ENCODE peak calls at places on chromosomes 7 and 10, in seven cellular contexts. Q is omental fat pad; F is choroid plexus epithelial cell; T is astrocyte of the spinal cord; M is kidney epithelial cell; H is CD4-positive, alpha-beta T cell; R is IMR-90. X is an unnamed sample.

GRCh38 chr10:5400843-5401242 is 3.8 kb downstream of the TUBAL3 start:
- DNase-seq in Q (no peak), F (no peak), T (no peak), M (no peak), H (no peak), R (no peak), X (no peak)

GRCh38 chr10:4512557-4513286 is 313.3 kb upstream of the AKR1E2 start:
- DNase-seq in Q (no peak), F (peak; percentile 88), T (peak; percentile 73), M (no peak), H (no peak), R (peak; percentile 71), X (no peak)

GRCh38 chr7:113367187-113367586 is 248.8 kb upstream of the SMIM30 start:
- DNase-seq in Q (no peak), F (peak; percentile 1), T (no peak), M (no peak), H (no peak), R (peak; percentile 2), X (no peak)

GRCh38 chr7:74230446-74231231 is 20.8 kb downstream of the LAT2 start:
- DNase-seq in Q (no peak), F (no peak), T (no peak), M (no peak), H (no peak), R (no peak), X (no peak)

GRCh38 chr10:60399343-60399742 is 9.7 kb upstream of the ANK3 start:
- DNase-seq in Q (no peak), F (no peak), T (no peak), M (no peak), H (no peak), R (no peak), X (no peak)

GRCh38 chr7:54785261-54785660 is 26.2 kb upstream of the SEC61G start:
- DNase-seq in Q (no peak), F (no peak), T (no peak), M (no peak), H (no peak), R (peak; percentile 30), X (no peak)

GRCh38 chr7:111438369-111439289 is 123.7 kb downstream of the IMMP2L start:
- DNase-seq in Q (no peak), F (peak; percentile 83), T (peak; percentile 74), M (peak; percentile 12), H (no peak), R (peak; percentile 84), X (no peak)

GRCh38 chr7:45978010-45978681 is 57.1 kb upstream of the IGFBP3 start:
- DNase-seq in Q (no peak), F (peak; percentile 94), T (peak; percentile 96), M (peak; percentile 99), H (no peak), R (peak; percentile 99), X (no peak)

GRCh38 chr10:6146921-6147320 is 55.8 kb upstream of the PFKFB3 start:
- DNase-seq in Q (no peak), F (no peak), T (no peak), M (no peak), H (no peak), R (no peak), X (no peak)

GRCh38 chr7:26279405-26279804 is 12.3 kb upstream of the SNX10 start:
- DNase-seq in Q (no peak), F (no peak), T (no peak), M (no peak), H (no peak), R (no peak), X (no peak)

GRCh38 chr10:88116491-88116890 is 253.1 kb downstream of the PTEN start:
- DNase-seq in Q (no peak), F (no peak), T (peak; percentile 51), M (no peak), H (no peak), R (peak; percentile 59), X (no peak)

DNA sequence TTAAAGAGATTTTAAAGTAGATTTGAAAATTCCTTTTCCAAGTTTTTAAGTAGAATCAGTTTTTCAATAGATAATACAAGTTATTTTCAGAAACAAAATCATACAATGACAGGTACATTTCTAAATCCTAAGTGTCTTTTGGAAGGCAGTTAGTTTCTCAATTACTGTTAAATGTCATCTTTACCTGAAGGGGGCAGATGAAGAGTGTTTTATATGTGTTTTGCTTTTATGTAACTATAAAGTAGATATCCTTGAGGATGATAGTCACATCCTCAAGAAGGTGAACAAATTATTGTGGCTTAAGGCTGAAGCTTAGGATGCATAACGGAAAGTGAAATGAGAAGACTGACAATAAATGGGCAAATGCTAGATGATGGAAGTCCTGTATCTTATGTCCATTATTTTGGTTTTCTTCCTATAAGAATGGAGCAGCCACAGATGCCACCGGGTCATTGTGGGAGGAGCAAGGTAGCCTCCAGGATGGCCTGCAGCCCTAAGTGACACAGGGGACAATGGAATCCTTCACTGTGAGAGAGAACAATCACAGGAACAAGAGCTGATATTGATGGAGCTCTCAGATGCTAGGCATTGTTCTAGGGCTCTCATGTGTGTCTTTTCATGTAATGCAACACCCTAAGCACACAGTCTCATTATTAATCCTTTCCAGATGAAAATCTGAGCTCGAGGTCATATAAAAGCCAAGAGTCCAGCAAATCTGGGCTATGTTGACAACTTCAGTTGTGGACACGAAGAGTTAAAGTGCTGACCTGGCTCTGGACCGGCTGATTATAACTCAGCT is 14.1 kb upstream of the MKX start:
- DNase-seq in Q (no peak), F (no peak), T (no peak), M (no peak), H (no peak), R (no peak), X (no peak)
- TF ChIP-seq CTCF in Q (no peak), F (no peak), T (no peak), M (no peak), H (no peak), R (peak; percentile 13), X (no peak)

DNA sequence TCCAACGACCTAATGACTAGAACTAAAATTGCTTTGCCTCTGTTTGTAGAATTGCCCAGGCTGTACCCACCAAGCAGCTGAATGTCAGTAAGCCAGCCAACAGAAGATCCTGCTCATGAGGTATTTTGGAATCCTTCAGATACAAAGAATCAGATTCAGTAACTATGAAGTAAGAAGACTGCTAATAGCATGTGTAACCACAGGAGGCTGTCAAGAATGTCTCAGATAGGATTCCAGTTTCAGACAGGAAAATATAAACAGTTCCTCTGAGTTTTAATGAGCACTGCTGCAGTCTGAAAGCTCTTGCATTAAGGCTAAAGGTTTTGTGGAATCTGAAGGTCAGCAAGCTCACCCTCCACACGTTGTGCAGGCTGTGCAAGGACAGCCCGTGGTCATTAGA is 112.6 kb upstream of the ADAM12 start:
- DNase-seq in Q (no peak), F (peak; percentile 94), T (peak; percentile 84), M (no peak), H (no peak), R (peak; percentile 56), X (no peak)
- TF ChIP-seq CTCF in Q (no peak), F (peak; percentile 34), T (no peak), M (no peak), H (no peak), R (no peak), X (no peak)

GRCh38 chr7:92987095-92987494 is 130.7 kb downstream of the SAMD9 start:
- DNase-seq in Q (no peak), F (peak; percentile 95), T (peak; percentile 67), M (no peak), H (no peak), R (peak; percentile 85), X (no peak)

GRCh38 chr7:92988941-92989540 is 128.7 kb downstream of the SAMD9 start:
- DNase-seq in Q (no peak), F (peak; percentile 35), T (no peak), M (no peak), H (no peak), R (peak; percentile 11), X (no peak)

GRCh38 chr7:92991190-92991589 is 126.6 kb downstream of the SAMD9 start:
- DNase-seq in Q (no peak), F (no peak), T (no peak), M (no peak), H (no peak), R (no peak), X (no peak)

GRCh38 chr7:92987543-92987942 is 130.2 kb downstream of the SAMD9 start:
- DNase-seq in Q (no peak), F (peak; percentile 55), T (no peak), M (no peak), H (no peak), R (peak; percentile 11), X (no peak)

DNA sequence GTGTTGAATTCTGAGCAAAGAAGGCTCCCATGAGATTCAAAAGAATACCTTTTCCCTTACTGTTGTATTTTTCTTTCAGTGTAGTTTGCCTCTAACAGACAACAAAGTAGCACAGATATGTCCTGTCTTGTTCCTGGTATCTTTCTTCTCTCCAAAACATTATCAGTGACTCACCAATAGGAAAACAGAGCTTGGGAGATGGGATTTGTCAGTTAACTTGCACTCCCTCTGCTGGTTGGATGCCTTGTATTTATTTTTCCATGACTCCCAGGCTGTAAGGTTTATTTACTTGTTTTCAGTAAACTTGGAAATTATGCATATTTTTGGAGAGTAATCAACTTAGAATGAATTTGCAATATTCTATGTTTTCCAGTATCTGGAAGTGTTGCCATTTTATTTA is 129.7 kb downstream of the SAMD9 start:
- DNase-seq in Q (no peak), F (peak; percentile 83), T (peak; percentile 64), M (no peak), H (no peak), R (peak; percentile 78), X (no peak)
- TF ChIP-seq CTCF in Q (no peak), F (peak; percentile 68), T (peak; percentile 39), M (peak; percentile 52), H (no peak), R (peak; percentile 52), X (peak; percentile 59)

GRCh38 chr7:92833024-92833765 is 3.2 kb downstream of the CDK6 start:
- DNase-seq in Q (peak; percentile 65), F (peak; percentile 88), T (peak; percentile 81), M (no peak), H (peak; percentile 83), R (peak; percentile 74), X (peak; percentile 64)

GRCh38 chr7:92834661-92835139 is 1.7 kb downstream of the CDK6 start:
- DNase-seq in Q (no peak), F (no peak), T (no peak), M (no peak), H (no peak), R (no peak), X (peak; percentile 25)

GRCh38 chr7:92832623-92833023 is 3.8 kb downstream of the CDK6 start:
- DNase-seq in Q (no peak), F (no peak), T (no peak), M (no peak), H (no peak), R (no peak), X (no peak)

GRCh38 chr7:92835140-92835850 is 1.1 kb downstream of the CDK6 start:
- DNase-seq in Q (peak; percentile 25), F (peak; percentile 87), T (peak; percentile 77), M (no peak), H (peak; percentile 22), R (peak; percentile 74), X (peak; percentile 65)

DNA sequence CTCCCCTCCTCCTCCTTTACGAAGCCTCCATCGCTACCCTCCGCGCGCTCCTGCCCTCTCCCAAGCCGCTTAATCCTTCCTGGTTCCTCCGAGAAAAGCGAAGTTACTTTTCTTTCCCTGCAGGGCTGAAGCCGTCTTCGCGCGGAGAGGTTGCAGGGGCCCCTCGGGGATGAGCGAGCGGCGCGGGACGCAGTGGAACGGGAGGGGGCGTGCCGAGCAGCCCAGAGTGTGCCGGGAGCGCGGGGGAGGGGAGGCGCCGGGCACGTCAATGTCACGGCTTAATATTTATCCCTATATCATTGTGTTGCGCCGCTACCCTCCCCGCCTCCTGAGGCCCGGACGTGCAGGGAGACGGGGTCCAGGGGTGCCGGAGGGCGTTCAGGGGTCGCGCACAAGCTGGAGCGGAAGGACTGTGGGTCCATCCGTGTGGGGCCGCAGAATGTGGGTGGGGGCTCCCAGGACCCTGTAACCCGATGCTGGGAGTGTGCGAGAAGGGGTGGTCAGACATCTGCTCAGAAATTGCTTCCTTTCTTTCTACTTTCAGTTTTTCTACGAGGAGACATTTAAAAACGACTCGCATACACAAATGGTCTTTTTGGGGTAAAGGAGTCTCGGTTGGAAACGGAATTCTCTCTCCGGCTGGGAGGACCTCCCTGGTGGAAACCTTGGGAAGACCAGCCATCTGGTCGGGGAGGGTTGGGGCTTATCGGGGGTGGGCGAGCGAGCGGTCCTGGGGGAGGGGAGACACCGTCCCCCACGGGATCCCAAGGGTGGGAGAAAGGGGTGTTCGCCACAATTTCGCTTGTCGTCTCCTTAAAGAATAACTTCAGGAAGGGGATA is 2.4 kb downstream of the CDK6 start:
- DNase-seq in Q (peak; percentile 61), F (peak; percentile 85), T (peak; percentile 81), M (no peak), H (peak; percentile 65), R (peak; percentile 78), X (peak; percentile 69)
- TF ChIP-seq CTCF in Q (no peak), F (peak; percentile 29), T (peak; percentile 32), M (peak; percentile 40), H (no peak), R (peak; percentile 31), X (no peak)

X was measured in neural crest cell.